ENCODE peak calls at places on chromosomes 12 and 14, in ten cellular contexts. One of them, this sample, is unnamed.
A peak's percentile ranks its signal among the peaks of the same experiment; 100 is the strongest.

GRCh38 chr12:55188974-55189556 is 31.8 kb upstream of the OR10A7 start:
- DNase-seq in AG04449: peak; percentile 26
- DNase-seq in NCI-H748 treated with DMSO at 0.1 percent for 48 hours: peak; percentile 85
- DNase-seq in frontal cortex: peak; percentile 10
- DNase-seq in MM.1S: peak; percentile 80
- DNase-seq in NCI-H1092 treated with DMSO at 0.1 percent for 48 hours: peak; percentile 58
- DNase-seq in heart right ventricle: no peak
- DNase-seq in GDM1: peak; percentile 60
- DNase-seq in progenitor cell of endocrine pancreas: peak; percentile 37
- DNase-seq in HFFc6: peak; percentile 67
- DNase-seq in this sample: peak; percentile 51

GRCh38 chr14:53963491-53964227 is 7.0 kb upstream of the BMP4 start:
- DNase-seq in frontal cortex: no peak
- DNase-seq in heart right ventricle: peak; percentile 27
- DNase-seq in HFFc6: no peak
- DNase-seq in progenitor cell of endocrine pancreas: peak; percentile 51
- DNase-seq in MM.1S: no peak
- DNase-seq in NCI-H1092 treated with DMSO at 0.1 percent for 48 hours: peak; percentile 27
- DNase-seq in GDM1: no peak
- DNase-seq in NCI-H748 treated with DMSO at 0.1 percent for 48 hours: peak; percentile 20
- DNase-seq in AG04449: no peak
- DNase-seq in this sample: no peak

GRCh38 chr14:69358233-69358963 is 39.7 kb downstream of the ERH start:
- DNase-seq in frontal cortex: no peak
- DNase-seq in heart right ventricle: no peak
- DNase-seq in AG04449: no peak
- DNase-seq in GDM1: no peak
- DNase-seq in HFFc6: no peak
- DNase-seq in NCI-H1092 treated with DMSO at 0.1 percent for 48 hours: no peak
- DNase-seq in NCI-H748 treated with DMSO at 0.1 percent for 48 hours: no peak
- DNase-seq in progenitor cell of endocrine pancreas: no peak
- DNase-seq in MM.1S: no peak
- DNase-seq in this sample: no peak

GRCh38 chr14:102868956-102869531 is 53.4 kb upstream of the AMN start:
- DNase-seq in HFFc6: no peak
- DNase-seq in MM.1S: no peak
- DNase-seq in frontal cortex: no peak
- DNase-seq in GDM1: no peak
- DNase-seq in NCI-H1092 treated with DMSO at 0.1 percent for 48 hours: no peak
- DNase-seq in AG04449: no peak
- DNase-seq in heart right ventricle: no peak
- DNase-seq in NCI-H748 treated with DMSO at 0.1 percent for 48 hours: no peak
- DNase-seq in progenitor cell of endocrine pancreas: no peak
- DNase-seq in this sample: no peak

GRCh38 chr12:47892819-47893218 is 12.0 kb downstream of the VDR start:
- DNase-seq in MM.1S: no peak
- DNase-seq in NCI-H1092 treated with DMSO at 0.1 percent for 48 hours: no peak
- DNase-seq in heart right ventricle: no peak
- DNase-seq in NCI-H748 treated with DMSO at 0.1 percent for 48 hours: no peak
- DNase-seq in HFFc6: no peak
- DNase-seq in GDM1: no peak
- DNase-seq in progenitor cell of endocrine pancreas: no peak
- DNase-seq in frontal cortex: no peak
- DNase-seq in AG04449: no peak
- DNase-seq in this sample: no peak

GRCh38 chr12:81257952-81258551 is 180.2 kb downstream of the ACSS3 start:
- DNase-seq in HFFc6: peak; percentile 56
- DNase-seq in NCI-H748 treated with DMSO at 0.1 percent for 48 hours: peak; percentile 87
- DNase-seq in NCI-H1092 treated with DMSO at 0.1 percent for 48 hours: peak; percentile 71
- DNase-seq in heart right ventricle: no peak
- DNase-seq in GDM1: no peak
- DNase-seq in frontal cortex: no peak
- DNase-seq in AG04449: no peak
- DNase-seq in progenitor cell of endocrine pancreas: no peak
- DNase-seq in MM.1S: peak; percentile 62
- DNase-seq in this sample: peak; percentile 11

GRCh38 chr12:100185361-100185894 is 15.2 kb upstream of the ACTR6 start:
- DNase-seq in AG04449: no peak
- DNase-seq in progenitor cell of endocrine pancreas: no peak
- DNase-seq in HFFc6: no peak
- DNase-seq in heart right ventricle: no peak
- DNase-seq in GDM1: peak; percentile 2
- DNase-seq in NCI-H1092 treated with DMSO at 0.1 percent for 48 hours: no peak
- DNase-seq in NCI-H748 treated with DMSO at 0.1 percent for 48 hours: no peak
- DNase-seq in frontal cortex: no peak
- DNase-seq in MM.1S: peak; percentile 74
- DNase-seq in this sample: no peak

GRCh38 chr12:6062427-6063378 is 61.8 kb downstream of the VWF start:
- DNase-seq in progenitor cell of endocrine pancreas: peak; percentile 61
- DNase-seq in NCI-H748 treated with DMSO at 0.1 percent for 48 hours: peak; percentile 3
- DNase-seq in frontal cortex: no peak
- DNase-seq in heart right ventricle: no peak
- DNase-seq in NCI-H1092 treated with DMSO at 0.1 percent for 48 hours: peak; percentile 4
- DNase-seq in AG04449: no peak
- DNase-seq in HFFc6: no peak
- DNase-seq in MM.1S: peak; percentile 48
- DNase-seq in GDM1: peak; percentile 49
- DNase-seq in this sample: no peak